ENCODE peak calls at places on chromosomes 2 and 18, in four cellular contexts. A is mammary epithelial cell, C is MM.1S, E is endothelial cell. Y is an unnamed sample.
A peak's percentile ranks its signal among the peaks of the same experiment; 100 is the strongest.

GRCh38 chr2:230627806-230628724 is 84.6 kb upstream of the CAB39 start:
- DNase-seq in A (no peak), C (no peak), E (no peak), Y (no peak)

GRCh38 chr2:215430528-215431187 is 5.2 kb downstream of the FN1 start:
- DNase-seq in A (no peak), C (no peak), E (no peak), Y (no peak)

GRCh38 chr2:216663846-216664245 is 30.6 kb downstream of the IGFBP2 start:
- DNase-seq in A (no peak), C (no peak), E (no peak), Y (no peak)

GRCh38 chr2:240353086-240353798 is 82.2 kb upstream of the GPC1 start:
- DNase-seq in A (no peak), C (no peak), E (no peak), Y (no peak)

GRCh38 chr2:151668737-151669136 is 65.5 kb downstream of the NEB start:
- DNase-seq in A (no peak), C (no peak), E (no peak), Y (no peak)

GRCh38 chr18:61948196-61948800 is 55.5 kb upstream of the RNF152 start:
- DNase-seq in A (peak; percentile 27), C (no peak), E (no peak), Y (peak; percentile 31)

GRCh38 chr2:26039603-26040367 is 5.9 kb downstream of the RAB10 start:
- DNase-seq in A (no peak), C (no peak), E (no peak), Y (no peak)

GRCh38 chr2:70897977-70898226 is 37.8 kb upstream of the ATP6V1B1 start:
- DNase-seq in A (no peak), C (no peak), E (no peak), Y (no peak)

GRCh38 chr18:48544661-48545415 is 6.0 kb downstream of the CTIF start:
- DNase-seq in A (no peak), C (no peak), E (no peak), Y (no peak)

GRCh38 chr2:529425-529824 is 147.8 kb downstream of the TMEM18 start:
- DNase-seq in A (no peak), C (no peak), E (no peak), Y (no peak)

GRCh38 chr2:178193823-178194599 is at the start of gene OSBPL6:
- DNase-seq in A (peak; percentile 91), C (peak; percentile 86), E (peak; percentile 81), Y (peak; percentile 84)

GRCh38 chr18:55585586-55586521 is 2.1 kb downstream of the TCF4 start:
- DNase-seq in A (no peak), C (no peak), E (no peak), Y (peak; percentile 15)

DNA sequence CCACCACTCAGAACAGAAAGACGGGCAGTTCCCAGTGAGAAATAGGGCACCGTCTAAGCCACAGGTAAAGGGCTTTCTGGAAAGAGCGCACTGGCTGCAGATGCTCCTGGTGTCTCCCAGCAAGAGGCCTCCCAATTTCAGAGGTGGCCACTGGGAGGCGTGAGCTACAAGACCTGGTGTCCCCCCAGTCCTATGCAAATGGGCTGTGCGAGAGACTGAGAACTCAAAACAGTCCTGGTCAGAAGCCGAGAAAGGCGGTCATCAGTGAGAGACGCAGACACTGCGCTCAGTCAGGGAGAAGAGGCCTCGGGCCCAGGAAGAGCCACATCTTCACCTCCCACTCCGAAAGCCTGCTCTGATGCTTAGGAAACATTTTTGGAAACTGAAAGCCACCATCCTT is 179.5 kb downstream of the EIPR1 start:
- DNase-seq in A (no peak), C (no peak), E (peak; percentile 28), Y (peak; percentile 23)
- TF ChIP-seq CTCF in A (no peak), C (no peak), E (no peak), Y (peak; percentile 10)

GRCh38 chr2:173647681-173648350 is 293.1 kb downstream of the CDCA7 start:
- DNase-seq in A (no peak), C (no peak), E (no peak), Y (no peak)
- TF ChIP-seq CTCF in A (no peak), C (no peak), E (no peak), Y (no peak)

DNA sequence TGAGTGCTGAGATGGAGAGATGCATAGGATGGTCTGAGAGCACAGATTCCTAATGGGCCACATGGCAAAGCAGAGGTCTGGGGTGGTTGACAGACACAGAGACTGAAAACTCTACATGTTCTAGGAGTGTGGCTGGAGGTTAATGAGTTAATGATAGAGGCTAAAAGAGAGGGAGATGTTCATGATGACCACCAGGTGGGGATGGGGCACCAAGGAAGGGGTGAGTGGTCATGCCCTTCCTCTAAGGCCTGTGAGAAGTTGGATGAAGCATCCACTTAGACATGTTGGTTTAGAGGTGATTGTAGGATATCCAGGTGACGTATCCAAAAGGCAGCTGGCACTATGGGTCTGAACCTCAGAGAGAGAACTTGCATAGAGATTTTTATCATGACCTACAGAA is 102.1 kb downstream of the LRP2 start:
- DNase-seq in A (no peak), C (no peak), E (no peak), Y (no peak)
- TF ChIP-seq CTCF in A (no peak), C (no peak), E (no peak), Y (no peak)

GRCh38 chr2:76160683-76161082 is 450.0 kb upstream of the GCFC2 start:
- DNase-seq in A (no peak), C (no peak), E (no peak), Y (no peak)
- TF ChIP-seq CTCF in A (no peak), C (no peak), E (no peak), Y (no peak)

GRCh38 chr2:150479075-150479915 is 8.2 kb downstream of the RND3 start:
- DNase-seq in A (peak; percentile 87), C (no peak), E (no peak), Y (no peak)
- TF ChIP-seq CTCF in A (no peak), C (no peak), E (no peak), Y (no peak)

GRCh38 chr2:60515751-60516226 is 37.7 kb downstream of the BCL11A start:
- DNase-seq in A (peak; percentile 62), C (no peak), E (no peak), Y (no peak)
- TF ChIP-seq CTCF in A (no peak), C (no peak), E (no peak), Y (no peak)

Y was measured in nephron progenitor cell.